ENCODE peak calls at places on chromosomes 5 and 9, in seven cellular contexts. One of them, this sample, is unnamed.

GRCh38 chr9:106875548-106875947 is 12.6 kb downstream of the ZNF462 start:
- DNase-seq in brain microvascular endothelial cell: peak
- DNase-seq in colonic mucosa: no peak
- DNase-seq in activated effector memory CD4-positive, alpha-beta T cell treated with Interleukin-2 at 50 U/mL for 16 hours: no peak
- DNase-seq in lung microvascular endothelial cell: peak
- DNase-seq in left cardiac atrium: no peak
- DNase-seq in activated gamma-delta T cell treated with anti-CD3 and anti-CD28 coated beads, Interleukin-2, amount 50 U/mL, for 16 hours: no peak
- DNase-seq in this sample: no peak

GRCh38 chr9:114867327-114867726 is 61.5 kb upstream of the TNFSF15 start:
- DNase-seq in brain microvascular endothelial cell: no peak
- DNase-seq in colonic mucosa: no peak
- DNase-seq in activated effector memory CD4-positive, alpha-beta T cell treated with Interleukin-2 at 50 U/mL for 16 hours: no peak
- DNase-seq in lung microvascular endothelial cell: no peak
- DNase-seq in left cardiac atrium: no peak
- DNase-seq in activated gamma-delta T cell treated with anti-CD3 and anti-CD28 coated beads, Interleukin-2, amount 50 U/mL, for 16 hours: no peak
- DNase-seq in this sample: no peak

GRCh38 chr5:113268232-113268631 is 166.6 kb downstream of the TSSK1B start:
- DNase-seq in brain microvascular endothelial cell: no peak
- DNase-seq in colonic mucosa: no peak
- DNase-seq in activated effector memory CD4-positive, alpha-beta T cell treated with Interleukin-2 at 50 U/mL for 16 hours: no peak
- DNase-seq in lung microvascular endothelial cell: peak
- DNase-seq in left cardiac atrium: no peak
- DNase-seq in activated gamma-delta T cell treated with anti-CD3 and anti-CD28 coated beads, Interleukin-2, amount 50 U/mL, for 16 hours: no peak
- DNase-seq in this sample: no peak

GRCh38 chr9:15253197-15253596 is 53.8 kb downstream of the TTC39B start:
- DNase-seq in brain microvascular endothelial cell: peak
- DNase-seq in colonic mucosa: no peak
- DNase-seq in activated effector memory CD4-positive, alpha-beta T cell treated with Interleukin-2 at 50 U/mL for 16 hours: no peak
- DNase-seq in lung microvascular endothelial cell: peak
- DNase-seq in left cardiac atrium: no peak
- DNase-seq in activated gamma-delta T cell treated with anti-CD3 and anti-CD28 coated beads, Interleukin-2, amount 50 U/mL, for 16 hours: no peak
- DNase-seq in this sample: no peak

GRCh38 chr5:172410839-172411238 is 43.5 kb downstream of the SH3PXD2B start:
- DNase-seq in brain microvascular endothelial cell: no peak
- DNase-seq in colonic mucosa: no peak
- DNase-seq in activated effector memory CD4-positive, alpha-beta T cell treated with Interleukin-2 at 50 U/mL for 16 hours: no peak
- DNase-seq in lung microvascular endothelial cell: no peak
- DNase-seq in left cardiac atrium: no peak
- DNase-seq in activated gamma-delta T cell treated with anti-CD3 and anti-CD28 coated beads, Interleukin-2, amount 50 U/mL, for 16 hours: no peak
- DNase-seq in this sample: no peak

GRCh38 chr9:129889461-129889935 is 54.2 kb downstream of the USP20 start:
- DNase-seq in brain microvascular endothelial cell: no peak
- DNase-seq in colonic mucosa: no peak
- DNase-seq in activated effector memory CD4-positive, alpha-beta T cell treated with Interleukin-2 at 50 U/mL for 16 hours: peak
- DNase-seq in lung microvascular endothelial cell: no peak
- DNase-seq in left cardiac atrium: no peak
- DNase-seq in activated gamma-delta T cell treated with anti-CD3 and anti-CD28 coated beads, Interleukin-2, amount 50 U/mL, for 16 hours: no peak
- DNase-seq in this sample: no peak

GRCh38 chr5:169744336-169744735 is 107.3 kb downstream of the DOCK2 start:
- DNase-seq in brain microvascular endothelial cell: no peak
- DNase-seq in colonic mucosa: no peak
- DNase-seq in activated effector memory CD4-positive, alpha-beta T cell treated with Interleukin-2 at 50 U/mL for 16 hours: no peak
- DNase-seq in lung microvascular endothelial cell: no peak
- DNase-seq in left cardiac atrium: no peak
- DNase-seq in activated gamma-delta T cell treated with anti-CD3 and anti-CD28 coated beads, Interleukin-2, amount 50 U/mL, for 16 hours: no peak
- DNase-seq in this sample: no peak

GRCh38 chr9:137319434-137319975 is 17.4 kb upstream of the NRARP start:
- DNase-seq in brain microvascular endothelial cell: no peak
- DNase-seq in colonic mucosa: no peak
- DNase-seq in activated effector memory CD4-positive, alpha-beta T cell treated with Interleukin-2 at 50 U/mL for 16 hours: no peak
- DNase-seq in lung microvascular endothelial cell: no peak
- DNase-seq in left cardiac atrium: peak
- DNase-seq in activated gamma-delta T cell treated with anti-CD3 and anti-CD28 coated beads, Interleukin-2, amount 50 U/mL, for 16 hours: no peak
- DNase-seq in this sample: no peak

GRCh38 chr5:172792693-172793570 is 21.9 kb upstream of the DUSP1 start:
- DNase-seq in brain microvascular endothelial cell: no peak
- DNase-seq in colonic mucosa: no peak
- DNase-seq in activated effector memory CD4-positive, alpha-beta T cell treated with Interleukin-2 at 50 U/mL for 16 hours: no peak
- DNase-seq in lung microvascular endothelial cell: no peak
- DNase-seq in left cardiac atrium: no peak
- DNase-seq in activated gamma-delta T cell treated with anti-CD3 and anti-CD28 coated beads, Interleukin-2, amount 50 U/mL, for 16 hours: no peak
- DNase-seq in this sample: no peak

GRCh38 chr9:131270171-131271015 is 5.9 kb downstream of the FAM78A start:
- DNase-seq in brain microvascular endothelial cell: no peak
- DNase-seq in colonic mucosa: no peak
- DNase-seq in activated effector memory CD4-positive, alpha-beta T cell treated with Interleukin-2 at 50 U/mL for 16 hours: no peak
- DNase-seq in lung microvascular endothelial cell: peak
- DNase-seq in left cardiac atrium: peak
- DNase-seq in activated gamma-delta T cell treated with anti-CD3 and anti-CD28 coated beads, Interleukin-2, amount 50 U/mL, for 16 hours: no peak
- DNase-seq in this sample: peak

GRCh38 chr5:89255845-89256463 is 373.0 kb upstream of the MEF2C start:
- DNase-seq in brain microvascular endothelial cell: peak
- DNase-seq in colonic mucosa: no peak
- DNase-seq in activated effector memory CD4-positive, alpha-beta T cell treated with Interleukin-2 at 50 U/mL for 16 hours: no peak
- DNase-seq in lung microvascular endothelial cell: peak
- DNase-seq in left cardiac atrium: no peak
- DNase-seq in activated gamma-delta T cell treated with anti-CD3 and anti-CD28 coated beads, Interleukin-2, amount 50 U/mL, for 16 hours: no peak
- DNase-seq in this sample: no peak

GRCh38 chr5:132687995-132688394 is 14.2 kb downstream of the IL4 start:
- DNase-seq in brain microvascular endothelial cell: no peak
- DNase-seq in colonic mucosa: no peak
- DNase-seq in activated effector memory CD4-positive, alpha-beta T cell treated with Interleukin-2 at 50 U/mL for 16 hours: peak
- DNase-seq in lung microvascular endothelial cell: no peak
- DNase-seq in left cardiac atrium: no peak
- DNase-seq in activated gamma-delta T cell treated with anti-CD3 and anti-CD28 coated beads, Interleukin-2, amount 50 U/mL, for 16 hours: peak
- DNase-seq in this sample: no peak